ENCODE peak calls at places on chromosomes 6 and 20, in six cellular contexts. V is colonic mucosa, G is osteoblast, Y is adrenal gland, O is spleen, T is pancreas. J is an unnamed sample. For H3K4me1, the result is how much of the 10 kb centered on the place peaks cover.

GRCh38 chr6:113558966-113559365 is 298.2 kb upstream of the MARCKS start:
- DNase-seq in G (no peak), T (no peak), O (no peak), V (no peak), Y (no peak), J (no peak)

GRCh38 chr20:23205656-23206055 is 119.5 kb upstream of the CD93 start:
- DNase-seq in O (no peak), Y (peak), T (no peak), V (peak), G (no peak), J (no peak)

GRCh38 chr6:161169690-161170089 is 104.2 kb downstream of the AGPAT4 start:
- DNase-seq in G (no peak), Y (peak), O (no peak), T (no peak), V (no peak), J (no peak)

GRCh38 chr6:72461144-72461543 is 160.7 kb upstream of the KCNQ5 start:
- DNase-seq in V (no peak), O (no peak), G (no peak), Y (no peak), T (no peak), J (no peak)

GRCh38 chr20:9699181-9699580 is 139.7 kb downstream of the PAK5 start:
- DNase-seq in V (no peak), T (no peak), Y (no peak), O (no peak), G (no peak), J (no peak)

GRCh38 chr6:154732538-154732823 is 735 bp upstream of the SCAF8 start:
- DNase-seq in V (no peak), G (peak), O (no peak), Y (no peak), T (no peak), J (no peak)

GRCh38 chr6:70849348-70850069 is 107.4 kb downstream of the B3GAT2 start:
- DNase-seq in Y (no peak), G (no peak), O (no peak), T (no peak), V (no peak), J (peak)

GRCh38 chr6:106534564-106534982 is 94.7 kb downstream of the RTN4IP1 start:
- DNase-seq in T (no peak), V (no peak), G (no peak), O (no peak), Y (no peak), J (no peak)

GRCh38 chr6:111555041-111555440 is 50.6 kb downstream of the TRAF3IP2 start:
- DNase-seq in G (no peak), V (no peak), O (no peak), Y (no peak), T (no peak), J (no peak)

GRCh38 chr20:39691151-39691862 is 729.2 kb downstream of the DHX35 start:
- DNase-seq in T (no peak), V (no peak), G (no peak), Y (no peak), O (no peak), J (no peak)

GRCh38 chr20:33673411-33674293 is 576 bp downstream of the NECAB3 start:
- DNase-seq in Y (peak), O (no peak), G (peak), T (no peak), V (no peak), J (no peak)

GRCh38 chr6:100228437-100229424 is 234.7 kb upstream of the MCHR2 start:
- DNase-seq in V (peak), O (peak), Y (peak), G (peak), T (peak), J (peak)

GRCh38 chr6:106746660-106747059 is 117.3 kb downstream of the QRSL1 start:
- DNase-seq in T (no peak), Y (no peak), V (no peak), O (no peak), G (no peak), J (no peak)

GRCh38 chr6:2021713-2022125 is 223.7 kb downstream of the GMDS start:
- DNase-seq in O (no peak), Y (peak), T (peak), G (peak), V (peak), J (peak)

GRCh38 chr6:30216096-30216495 is 2.9 kb upstream of the TRIM26 start:
- DNase-seq in V (no peak), G (no peak), Y (no peak), O (no peak), T (no peak), J (no peak)

GRCh38 chr6:68192988-68193387 is 442.1 kb upstream of the ADGRB3 start:
- DNase-seq in T (no peak), O (no peak), G (no peak), V (no peak), Y (no peak), J (no peak)

GRCh38 chr6:43951756-43952675 is 175.2 kb downstream of the MRPL14 start:
- DNase-seq in T (no peak), V (no peak), G (no peak), O (no peak), Y (peak), J (no peak)

GRCh38 chr6:55869731-55870130 is 5.7 kb downstream of the BMP5 start:
- DNase-seq in G (no peak), V (no peak), Y (no peak), T (no peak), O (no peak), J (no peak)

GRCh38 chr20:3543901-3544507 is 73.2 kb downstream of the ATRN start:
- DNase-seq in Y (peak), O (no peak), G (no peak), V (no peak), T (no peak), J (no peak)

GRCh38 chr20:4813076-4813838 is 91.5 kb downstream of the PRND start:
- DNase-seq in Y (no peak), G (no peak), O (peak), T (no peak), V (no peak), J (no peak)

GRCh38 chr6:79062708-79063107 is 15.3 kb downstream of the PHIP start:
- DNase-seq in Y (no peak), V (no peak), G (no peak), T (no peak), O (no peak), J (no peak)

GRCh38 chr6:139262519-139263300 is 29.1 kb downstream of the TXLNB start:
- DNase-seq in O (no peak), Y (no peak), V (no peak), G (no peak), T (no peak), J (no peak)

GRCh38 chr6:73610444-73611275 is 43.1 kb downstream of the SLC17A5 start:
- DNase-seq in G (peak), V (no peak), O (no peak), T (no peak), Y (no peak), J (peak)

GRCh38 chr6:69732640-69733039 is 64.2 kb downstream of the LMBRD1 start:
- DNase-seq in Y (no peak), O (no peak), V (no peak), G (peak), T (no peak), J (peak)

GRCh38 chr20:32162367-32162766 is 45.2 kb downstream of the PLAGL2 start:
- DNase-seq in V (no peak), Y (no peak), G (no peak), O (peak), T (no peak), J (no peak)

GRCh38 chr20:17565164-17565845 is 4.6 kb upstream of the DSTN start:
- DNase-seq in G (no peak), V (no peak), Y (no peak), O (no peak), T (no peak), J (peak)

DNA sequence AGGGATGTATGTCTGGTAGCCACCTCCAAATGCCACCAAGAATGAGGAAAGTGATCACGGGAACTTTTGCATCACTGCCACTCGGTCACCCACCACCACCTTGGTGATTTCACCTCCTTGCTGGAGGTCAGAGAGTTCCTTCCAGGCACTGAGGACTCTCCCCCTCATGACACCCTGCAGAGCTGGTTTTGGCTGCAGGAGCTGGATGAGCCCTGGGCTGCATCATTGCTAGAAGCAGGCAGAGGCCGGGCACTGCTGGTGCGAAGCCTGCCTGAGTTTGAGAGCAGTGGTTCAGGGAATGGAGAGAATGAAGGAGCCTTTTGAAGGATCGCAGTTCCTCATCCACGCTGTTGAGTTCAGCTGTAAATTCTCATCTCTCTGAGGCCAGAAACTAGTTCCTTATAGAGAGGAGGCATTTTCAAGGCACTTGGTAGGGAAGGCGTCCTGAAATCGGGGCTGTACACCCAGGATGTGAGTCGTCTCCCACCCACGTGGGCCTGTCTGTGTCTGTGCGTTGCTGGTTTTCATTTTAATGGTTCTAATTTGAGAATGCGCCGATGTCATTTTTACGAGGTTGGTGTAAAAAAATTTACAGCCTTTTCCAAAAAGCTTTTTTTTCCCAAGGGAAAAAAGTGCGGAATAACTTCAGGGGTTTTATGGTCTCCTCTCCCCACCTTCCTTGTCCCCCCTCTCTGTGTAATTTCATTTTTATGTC is 25.0 kb downstream of the FOXP4 start:
- DNase-seq in G (peak), O (no peak), T (peak), V (no peak), Y (no peak), J (no peak)
- H3K27ac ChIP-seq in G (no peak), O (no peak), T (no peak), V (no peak), Y (no peak), J (no peak)

DNA sequence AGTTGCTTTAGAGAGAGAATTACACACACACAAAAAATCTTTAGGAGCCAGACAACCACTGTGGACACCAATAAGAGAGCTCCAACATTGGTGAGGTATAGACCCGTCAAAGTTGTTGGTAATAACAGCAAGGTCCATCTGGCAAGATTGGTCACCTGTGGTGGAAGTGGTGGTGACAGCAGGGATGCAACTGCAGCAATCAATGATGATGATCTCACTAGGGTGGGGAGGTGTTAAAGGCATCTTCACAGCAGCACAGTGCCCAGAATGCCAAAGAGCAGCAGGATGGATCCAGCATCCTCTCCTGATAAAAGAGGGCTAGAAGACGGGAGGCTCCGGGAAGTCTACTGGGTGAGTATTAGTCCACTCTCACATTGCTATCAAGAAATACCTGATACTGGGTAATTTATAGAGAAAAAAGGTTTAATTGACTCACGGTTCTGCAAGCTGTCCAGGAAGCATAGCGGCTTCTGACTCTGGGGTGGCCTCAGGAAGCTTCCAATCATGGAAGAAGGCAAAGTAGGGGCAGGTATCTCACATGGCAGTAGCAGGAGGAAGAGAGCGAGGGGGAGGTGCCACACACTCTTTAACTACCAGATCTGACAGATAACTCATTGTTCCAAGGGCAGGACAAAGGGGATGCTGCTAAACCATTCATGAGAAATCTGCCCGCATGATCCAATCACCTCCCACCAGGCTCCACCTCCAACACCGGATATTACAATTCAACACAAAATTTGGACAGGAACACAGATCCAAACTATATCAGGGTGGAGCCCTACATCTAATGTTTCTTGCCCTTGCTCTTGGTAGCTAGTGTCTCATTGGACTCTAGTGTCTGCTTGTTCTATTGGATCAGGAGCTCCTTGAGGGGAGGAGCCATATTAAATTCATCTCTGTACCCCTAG is 48.9 kb downstream of the KLHL31 start:
- DNase-seq in V (no peak), Y (no peak), G (peak), O (no peak), T (no peak), J (no peak)
- H3K4me1 ChIP-seq in V (under half), Y (under half), G (under half), O (under half), T (under half), J (under half)

DNA sequence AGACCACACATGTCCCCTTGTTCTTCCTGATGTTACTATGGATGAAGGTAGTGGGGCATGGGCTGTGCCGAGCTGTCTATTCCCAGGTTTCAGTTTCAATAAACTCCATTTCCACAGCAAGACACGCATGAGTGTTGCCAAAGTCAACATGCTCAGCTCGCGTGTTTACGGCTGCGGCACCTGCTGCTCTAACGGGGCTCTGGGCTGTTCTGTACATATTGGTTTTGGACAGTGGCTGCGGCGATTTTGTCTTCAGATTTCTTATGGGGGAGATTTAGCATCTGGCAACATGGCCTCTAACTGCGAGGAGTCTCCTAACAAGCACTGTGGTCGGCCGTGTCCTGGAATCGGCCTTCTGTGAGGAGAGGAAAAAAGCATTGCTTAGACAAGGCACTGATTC is 58.6 kb downstream of the TMEM242 start:
- DNase-seq in T (no peak), O (peak), G (peak), Y (no peak), V (no peak), J (no peak)
- H3K4me3 ChIP-seq in T (no peak), O (no peak), G (peak), Y (no peak), V (no peak), J (no peak)

GRCh38 chr20:35954907-35955251 is 577 bp upstream of the SCAND1 start:
- DNase-seq in G (peak), T (no peak), Y (no peak), V (no peak), O (no peak), J (no peak)
- H3K27ac ChIP-seq in G (peak), T (peak), Y (peak), V (peak), O (peak), J (peak)

GRCh38 chr6:16754274-16754673 is 7.0 kb downstream of the ATXN1 start:
- DNase-seq in G (no peak), Y (no peak), V (no peak), O (no peak), T (no peak), J (no peak)
- H3K4me1 ChIP-seq in G (half or more), Y (under half), V (under half), O (under half), T (under half), J (under half)

GRCh38 chr6:5566718-5567117 is 305.4 kb downstream of the FARS2 start:
- DNase-seq in Y (no peak), V (no peak), T (no peak), O (no peak), G (no peak), J (no peak)
- H3K4me3 ChIP-seq in Y (no peak), V (no peak), T (no peak), O (no peak), G (no peak), J (no peak)

GRCh38 chr6:167842457-167842856 is 15.7 kb downstream of the AFDN start:
- DNase-seq in Y (no peak), O (no peak), V (no peak), G (no peak), T (no peak), J (no peak)

GRCh38 chr6:167845856-167846255 is 19.1 kb downstream of the AFDN start:
- DNase-seq in O (no peak), G (no peak), V (no peak), Y (no peak), T (no peak), J (no peak)

GRCh38 chr6:167840526-167841179 is 13.9 kb downstream of the AFDN start:
- DNase-seq in T (no peak), O (no peak), Y (no peak), G (no peak), V (no peak), J (peak)

GRCh38 chr6:167841981-167842380 is 15.3 kb downstream of the AFDN start:
- DNase-seq in T (no peak), Y (no peak), O (no peak), G (no peak), V (no peak), J (no peak)

GRCh38 chr6:167843023-167843422 is 16.3 kb downstream of the AFDN start:
- DNase-seq in Y (no peak), G (no peak), O (no peak), V (no peak), T (no peak), J (no peak)
- H3K27ac ChIP-seq in Y (no peak), G (no peak), O (no peak), V (no peak), T (no peak), J (no peak)

GRCh38 chr20:49282584-49283171 is 4.8 kb upstream of the ZNFX1 start:
- DNase-seq in G (no peak), T (no peak), V (no peak), Y (no peak), O (no peak), J (no peak)
- H3K4me1 ChIP-seq in G (under half), T (under half), V (under half), Y (under half), O (under half), J (under half)

GRCh38 chr6:34316442-34317171 is 67.8 kb upstream of the SMIM29 start:
- DNase-seq in V (no peak), G (no peak), T (no peak), Y (no peak), O (no peak), J (no peak)
- H3K4me3 ChIP-seq in V (no peak), G (no peak), T (no peak), Y (no peak), O (no peak), J (no peak)